ENCODE peak calls at places on chromosomes 13 and 19, in ten cellular contexts. N, T, C, O, P, A, U, V, K and S are unnamed samples.

GRCh38 chr19:47268028-47268427 is 6.7 kb upstream of the INAFM1 start:
- DNase-seq in A (no peak), K (no peak), O (no peak), P (no peak), U (no peak), C (no peak), N (no peak), T (no peak), V (no peak), S (no peak)

GRCh38 chr13:39051157-39051556 is 12.9 kb downstream of the NHLRC3 start:
- DNase-seq in O (peak), A (no peak), V (no peak), N (no peak), C (no peak), P (peak), K (no peak), T (no peak), U (peak), S (no peak)

GRCh38 chr13:40453666-40454030 is 212.8 kb downstream of the FOXO1 start:
- DNase-seq in C (no peak), K (no peak), T (no peak), O (no peak), A (no peak), P (no peak), V (no peak), U (no peak), N (peak), S (no peak)

GRCh38 chr19:49528211-49528771 is 488 bp downstream of the RCN3 start:
- DNase-seq in U (peak), C (no peak), N (no peak), T (no peak), P (peak), O (no peak), A (no peak), K (no peak), V (no peak), S (no peak)

GRCh38 chr13:34863360-34864135 is 78.5 kb upstream of the NBEA start:
- DNase-seq in C (no peak), K (no peak), P (peak), A (no peak), O (peak), U (peak), T (no peak), N (peak), V (no peak), S (no peak)

GRCh38 chr19:38993271-38993670 is 17.7 kb upstream of the FBXO17 start:
- DNase-seq in N (no peak), V (no peak), A (no peak), U (peak), P (peak), K (no peak), C (no peak), T (no peak), O (peak), S (no peak)

GRCh38 chr13:106490887-106491321 is 44.6 kb downstream of the EFNB2 start:
- DNase-seq in U (no peak), T (no peak), A (no peak), V (peak), P (no peak), O (no peak), K (no peak), N (no peak), C (no peak), S (no peak)

GRCh38 chr13:29702912-29703351 is 107.4 kb upstream of the SLC7A1 start:
- DNase-seq in K (no peak), C (no peak), V (no peak), O (peak), U (peak), A (no peak), T (no peak), N (peak), P (peak), S (no peak)

GRCh38 chr19:41218615-41219507 is at the start of gene AXL:
- DNase-seq in U (peak), T (peak), A (no peak), K (no peak), C (no peak), P (peak), O (peak), V (no peak), N (peak), S (peak)

GRCh38 chr19:54137913-54138776 is 583 bp downstream of the CNOT3 start:
- DNase-seq in O (no peak), N (peak), P (peak), A (no peak), V (peak), U (no peak), K (no peak), C (no peak), T (no peak), S (no peak)

GRCh38 chr19:8466018-8466417 is 21.2 kb downstream of the HNRNPM start:
- DNase-seq in K (no peak), N (no peak), C (no peak), A (no peak), V (no peak), O (no peak), U (peak), P (peak), T (no peak), S (no peak)

GRCh38 chr19:35732540-35733179 is 9.6 kb downstream of the IGFLR1 start:
- DNase-seq in N (no peak), T (no peak), U (no peak), V (no peak), A (no peak), K (no peak), P (no peak), C (no peak), O (no peak), S (no peak)

GRCh38 chr13:42474954-42475353 is 99.0 kb upstream of the TNFSF11 start:
- DNase-seq in A (no peak), P (peak), T (no peak), O (no peak), C (no peak), V (no peak), N (no peak), K (no peak), U (peak), S (no peak)

GRCh38 chr13:79212064-79212619 is 193.9 kb downstream of the RBM26 start:
- DNase-seq in K (no peak), T (no peak), N (no peak), P (no peak), V (no peak), A (no peak), O (no peak), U (no peak), C (no peak), S (no peak)

GRCh38 chr19:2166741-2167738 is 3.3 kb downstream of the DOT1L start:
- DNase-seq in C (peak), T (peak), A (no peak), N (peak), K (no peak), V (no peak), O (peak), U (peak), P (no peak), S (no peak)

GRCh38 chr13:110557082-110557481 is 4.4 kb downstream of the RAB20 start:
- DNase-seq in V (no peak), U (no peak), P (no peak), O (no peak), A (no peak), C (no peak), K (no peak), T (no peak), N (no peak), S (no peak)

GRCh38 chr19:2424686-2425621 is 2.4 kb downstream of the TIMM13 start:
- DNase-seq in K (no peak), C (no peak), O (peak), N (no peak), U (peak), V (no peak), A (no peak), P (peak), T (peak), S (no peak)

GRCh38 chr19:4064551-4065260 is 2.0 kb downstream of the ZBTB7A start:
- DNase-seq in U (peak), N (no peak), P (no peak), C (no peak), A (no peak), V (peak), K (no peak), O (no peak), T (peak), S (no peak)

GRCh38 chr13:22893777-22894176 is 287.0 kb upstream of the SGCG start:
- DNase-seq in O (no peak), U (no peak), T (no peak), K (no peak), N (no peak), P (no peak), V (no peak), C (no peak), A (no peak), S (no peak)

GRCh38 chr13:80669112-80669511 is 328.2 kb upstream of the SPRY2 start:
- DNase-seq in P (no peak), K (no peak), N (no peak), V (no peak), O (no peak), U (peak), C (no peak), T (no peak), A (no peak), S (no peak)

GRCh38 chr13:51557875-51558604 is 26.2 kb upstream of the WDFY2 start:
- DNase-seq in V (no peak), N (peak), U (peak), O (peak), K (no peak), T (no peak), A (no peak), C (no peak), P (peak), S (no peak)

GRCh38 chr13:28991764-28992163 is 171.6 kb downstream of the MTUS2 start:
- DNase-seq in U (no peak), P (no peak), K (no peak), T (no peak), A (no peak), O (no peak), N (no peak), V (no peak), C (no peak), S (no peak)

GRCh38 chr19:33472696-33473624 is 48.6 kb downstream of the PEPD start:
- DNase-seq in A (no peak), N (no peak), U (peak), O (peak), P (peak), V (no peak), T (no peak), C (no peak), K (no peak), S (no peak)

GRCh38 chr19:7434391-7434790 is 54.4 kb downstream of the PEX11G start:
- DNase-seq in A (no peak), C (no peak), V (no peak), T (no peak), K (no peak), O (no peak), P (no peak), N (no peak), U (no peak), S (no peak)

GRCh38 chr13:18995259-18995873 is 186.3 kb downstream of the TUBA3C start:
- DNase-seq in A (no peak), P (no peak), U (no peak), T (peak), C (no peak), N (no peak), V (no peak), K (no peak), O (no peak), S (no peak)

GRCh38 chr19:4844348-4845179 is 13.1 kb upstream of the TICAM1 start:
- DNase-seq in A (no peak), T (no peak), P (no peak), U (peak), V (no peak), O (no peak), K (no peak), N (no peak), C (no peak), S (no peak)

GRCh38 chr13:45364876-45365557 is 24.0 kb upstream of the TPT1 start:
- DNase-seq in V (no peak), U (no peak), C (no peak), A (no peak), T (no peak), P (no peak), O (no peak), K (no peak), N (no peak), S (no peak)

GRCh38 chr13:29693297-29693945 is 97.9 kb upstream of the SLC7A1 start:
- DNase-seq in U (no peak), A (no peak), O (no peak), P (no peak), C (no peak), N (peak), V (no peak), T (peak), K (no peak), S (no peak)

GRCh38 chr13:37134411-37135041 is 29.1 kb upstream of the CSNK1A1L start:
- DNase-seq in P (peak), T (no peak), C (no peak), O (peak), K (no peak), A (no peak), V (no peak), N (no peak), U (peak), S (no peak)

GRCh38 chr19:16375936-16376185 is 51.2 kb downstream of the KLF2 start:
- DNase-seq in C (no peak), K (no peak), T (no peak), A (no peak), U (no peak), N (no peak), P (no peak), V (no peak), O (no peak), S (no peak)

GRCh38 chr13:35714588-35714987 is 238.1 kb upstream of the MAB21L1 start:
- DNase-seq in P (no peak), U (no peak), O (no peak), A (no peak), V (no peak), T (no peak), C (no peak), N (no peak), K (no peak), S (no peak)

GRCh38 chr13:29849071-29849541 is 1.3 kb downstream of the UBL3 start:
- DNase-seq in V (no peak), N (no peak), T (no peak), A (peak), O (no peak), P (peak), K (no peak), U (peak), C (no peak), S (no peak)